ENCODE peak calls at places on chromosomes 2 and 18, in five cellular contexts. K is cardiac muscle cell, X is naive B cell, T is NCI-H1048, V is HS-5. H is an unnamed sample.

GRCh38 chr2:39488450-39488849 is 51.4 kb upstream of the MAP4K3 start:
- DNase-seq in T (no peak), X (no peak), K (no peak), V (peak), H (peak)

GRCh38 chr18:58669731-58670379 is 1.4 kb upstream of the MALT1 start:
- DNase-seq in K (no peak), X (no peak), T (no peak), V (peak), H (no peak)

GRCh38 chr18:28995319-28995718 is 818.4 kb upstream of the CDH2 start:
- DNase-seq in K (no peak), X (no peak), V (no peak), T (no peak), H (no peak)

GRCh38 chr2:75309596-75310290 is 110.4 kb upstream of the TACR1 start:
- DNase-seq in K (no peak), V (no peak), T (no peak), X (no peak), H (no peak)

GRCh38 chr2:10169053-10169578 is 46.6 kb downstream of the RRM2 start:
- DNase-seq in T (no peak), V (no peak), X (no peak), K (no peak), H (no peak)

GRCh38 chr2:215624423-215624829 is 188.6 kb upstream of the FN1 start:
- DNase-seq in K (no peak), X (no peak), V (peak), T (no peak), H (no peak)

GRCh38 chr18:76991021-76991688 is 141.4 kb downstream of the MBP start:
- DNase-seq in X (no peak), K (no peak), V (no peak), T (no peak), H (no peak)

GRCh38 chr18:7414459-7414858 is 152.7 kb upstream of the PTPRM start:
- DNase-seq in X (no peak), K (no peak), V (no peak), T (no peak), H (peak)

GRCh38 chr2:42888846-42889245 is 96.5 kb upstream of the HAAO start:
- DNase-seq in V (no peak), T (no peak), X (no peak), K (no peak), H (no peak)

GRCh38 chr2:134582547-134582899 is 136.3 kb downstream of the TMEM163 start:
- DNase-seq in V (no peak), X (no peak), T (no peak), K (no peak), H (no peak)

GRCh38 chr18:46711444-46711863 is 45.4 kb downstream of the ST8SIA5 start:
- DNase-seq in K (peak), V (no peak), T (no peak), X (peak), H (no peak)

GRCh38 chr18:33870059-33870458 is 292.0 kb downstream of the ASXL3 start:
- DNase-seq in T (no peak), V (no peak), K (peak), X (no peak), H (no peak)

GRCh38 chr2:133788391-133788790 is 220.1 kb upstream of the NCKAP5 start:
- DNase-seq in V (no peak), T (no peak), K (no peak), X (no peak), H (no peak)

GRCh38 chr2:8315766-8316165 is 366.1 kb upstream of the ID2 start:
- DNase-seq in X (no peak), T (no peak), V (no peak), K (peak), H (no peak)

H was measured in lung microvascular endothelial cell.